ENCODE peak calls at places on chromosomes 16 and 17, in nine cellular contexts. H is thoracic aorta; G is stimulated activated CD8-positive, alpha-beta memory T cell treated with anti-CD3 and anti-CD28 coated beads, Interleukin-4, amount 100 ng/mL, for 24 hours; I is Caki2; Z is right lobe of liver; B is glutamatergic neuron; Q is brain microvascular endothelial cell; S is activated naive CD4-positive, alpha-beta T cell; M is iPS-NIHi11. J is an unnamed sample.

GRCh38 chr16:30533146-30533522 is 1.5 kb downstream of the ZNF747 start:
- DNase-seq in M (no peak), B (peak), Q (no peak), S (no peak), Z (no peak), H (no peak), G (no peak), I (no peak), J (no peak)

GRCh38 chr16:11794447-11794846 is 2.6 kb downstream of the ZC3H7A start:
- DNase-seq in M (no peak), Q (no peak), G (no peak), H (no peak), I (no peak), B (no peak), Z (no peak), S (no peak), J (no peak)

GRCh38 chr16:67001726-67002125 is 13.3 kb downstream of the CES4A start:
- DNase-seq in S (no peak), I (no peak), M (no peak), Q (no peak), G (no peak), H (no peak), Z (no peak), B (no peak), J (no peak)

GRCh38 chr16:74253146-74253545 is 43.5 kb upstream of the PSMD7 start:
- DNase-seq in M (no peak), Z (no peak), Q (no peak), G (no peak), S (no peak), I (no peak), H (no peak), B (no peak), J (no peak)

GRCh38 chr16:57998992-57999365 is 1.5 kb downstream of the ZNF319 start:
- DNase-seq in B (peak), Z (no peak), I (no peak), M (no peak), H (no peak), G (no peak), S (no peak), Q (no peak), J (no peak)

GRCh38 chr17:14051692-14052091 is 17.6 kb upstream of the COX10 start:
- DNase-seq in Z (no peak), I (no peak), B (no peak), S (no peak), G (no peak), H (no peak), M (no peak), Q (no peak), J (no peak)

GRCh38 chr17:77098884-77099545 is 41.8 kb upstream of the SEC14L1 start:
- DNase-seq in M (no peak), G (no peak), B (no peak), H (no peak), I (no peak), Z (peak), Q (peak), S (no peak), J (no peak)

GRCh38 chr16:75103994-75104393 is 12.6 kb downstream of the LDHD start:
- DNase-seq in H (no peak), B (no peak), S (no peak), I (no peak), Q (no peak), M (no peak), Z (no peak), G (no peak), J (no peak)

GRCh38 chr16:86512301-86512859 is 2.1 kb downstream of the FOXF1 start:
- DNase-seq in B (peak), I (no peak), Q (no peak), M (no peak), G (no peak), H (no peak), Z (no peak), S (no peak), J (no peak)

GRCh38 chr17:73325527-73325842 is 13.7 kb upstream of the CDC42EP4 start:
- DNase-seq in S (no peak), G (no peak), M (no peak), Q (peak), Z (no peak), B (no peak), H (no peak), I (no peak), J (no peak)

GRCh38 chr16:11325404-11326083 is 19.7 kb upstream of the RMI2 start:
- DNase-seq in H (no peak), S (no peak), B (no peak), Z (no peak), G (no peak), Q (no peak), I (no peak), M (no peak), J (no peak)

GRCh38 chr16:3575491-3575890 is 1.7 kb downstream of the NLRC3 start:
- DNase-seq in G (no peak), Z (no peak), H (no peak), M (no peak), S (no peak), B (no peak), I (no peak), Q (no peak), J (no peak)

GRCh38 chr16:17474572-17474971 is 3.8 kb upstream of the XYLT1 start:
- DNase-seq in B (no peak), Q (no peak), H (no peak), S (no peak), I (no peak), M (no peak), G (no peak), Z (no peak), J (no peak)

GRCh38 chr17:6305613-6306360 is 129.1 kb downstream of the AIPL1 start:
- DNase-seq in Q (no peak), I (no peak), M (no peak), G (no peak), Z (no peak), H (no peak), S (no peak), B (no peak), J (no peak)

GRCh38 chr17:59572301-59572924 is 7.0 kb downstream of the DHX40 start:
- DNase-seq in B (no peak), I (no peak), Z (no peak), Q (peak), M (no peak), H (no peak), S (no peak), G (no peak), J (no peak)

GRCh38 chr17:71679832-71680231 is 441.0 kb upstream of the SOX9 start:
- DNase-seq in B (no peak), G (no peak), Q (no peak), I (no peak), Z (no peak), H (no peak), S (no peak), M (no peak), J (no peak)

GRCh38 chr17:8832711-8833352 is 33.7 kb upstream of the MFSD6L start:
- DNase-seq in H (no peak), G (peak), B (peak), Z (no peak), M (peak), Q (no peak), I (no peak), S (no peak), J (peak)

GRCh38 chr17:40314557-40314953 is 5.6 kb downstream of the RARA start:
- DNase-seq in G (peak), S (peak), Q (peak), B (peak), I (peak), H (peak), M (no peak), Z (peak), J (no peak)

GRCh38 chr16:68450741-68451140 is 2.4 kb upstream of the SMPD3 start:
- DNase-seq in I (no peak), G (no peak), B (no peak), S (no peak), H (no peak), M (no peak), Q (no peak), Z (no peak), J (no peak)

GRCh38 chr17:80631142-80632045 is 86.8 kb downstream of the RPTOR start:
- DNase-seq in Q (no peak), G (no peak), Z (no peak), H (no peak), B (no peak), S (no peak), M (no peak), I (no peak), J (no peak)

GRCh38 chr17:28878158-28878910 is 19.2 kb downstream of the FLOT2 start:
- DNase-seq in G (no peak), B (no peak), Z (no peak), S (no peak), H (no peak), M (no peak), I (no peak), Q (no peak), J (no peak)

GRCh38 chr16:57512296-57513001 is 23.9 kb downstream of the CCDC102A start:
- DNase-seq in M (no peak), H (no peak), I (no peak), Z (no peak), G (no peak), S (no peak), Q (no peak), B (no peak), J (no peak)

GRCh38 chr16:2009302-2009711 is 314 bp downstream of the ZNF598 start:
- DNase-seq in G (no peak), H (no peak), M (peak), S (no peak), B (no peak), I (no peak), Z (no peak), Q (no peak), J (no peak)

GRCh38 chr17:32283745-32284207 is 18.1 kb downstream of the RHBDL3 start:
- DNase-seq in S (no peak), Z (no peak), Q (peak), B (no peak), G (no peak), M (no peak), I (no peak), H (no peak), J (peak)

GRCh38 chr17:45298546-45299285 is 18.1 kb downstream of the MAP3K14 start:
- DNase-seq in I (no peak), Z (no peak), S (no peak), H (no peak), M (no peak), Q (no peak), B (no peak), G (no peak), J (no peak)

GRCh38 chr17:37791434-37791833 is 46.6 kb upstream of the HNF1B start:
- DNase-seq in M (peak), I (peak), H (no peak), G (peak), Z (no peak), B (no peak), Q (no peak), S (no peak), J (no peak)

GRCh38 chr17:68437979-68438877 is 19.1 kb downstream of the WIPI1 start:
- DNase-seq in M (no peak), H (no peak), G (no peak), Z (peak), S (no peak), B (no peak), I (no peak), Q (no peak), J (no peak)

GRCh38 chr16:46727630-46728029 is 20.5 kb downstream of the MYLK3 start:
- DNase-seq in S (no peak), G (no peak), B (no peak), I (no peak), Q (no peak), H (no peak), M (no peak), Z (no peak), J (no peak)